ENCODE peak calls at places on chromosomes 2 and 18, in five cellular contexts. S is tibial nerve, T is body of pancreas, O is sigmoid colon, A is colonic mucosa. H is an unnamed sample.
A peak's percentile ranks its signal among the peaks of the same experiment; 100 is the strongest.

GRCh38 chr2:235937936-235938335 is 230.2 kb downstream of the GBX2 start:
- DNase-seq in A (no peak), O (peak; percentile 40), S (no peak), T (no peak), H (no peak)

GRCh38 chr2:128314348-128315121 is 4.1 kb downstream of the HS6ST1 start:
- DNase-seq in T (no peak), A (peak; percentile 15), O (peak; percentile 60), S (no peak), H (no peak)

GRCh38 chr18:3498705-3499451 is 48.9 kb downstream of the TGIF1 start:
- DNase-seq in O (no peak), A (peak; percentile 21), S (peak; percentile 15), T (peak; percentile 4), H (no peak)

GRCh38 chr2:130370490-130370889 is 14.6 kb downstream of the PTPN18 start:
- DNase-seq in A (no peak), O (peak; percentile 61), T (no peak), S (no peak), H (no peak)

GRCh38 chr2:155965415-155966070 is 367.0 kb downstream of the NR4A2 start:
- DNase-seq in A (no peak), O (no peak), T (no peak), S (no peak), H (no peak)

GRCh38 chr2:100006516-100006915 is 135.9 kb downstream of the AFF3 start:
- DNase-seq in T (no peak), A (no peak), O (no peak), S (no peak), H (no peak)

GRCh38 chr2:127611076-127611925 is 34.7 kb upstream of the GPR17 start:
- DNase-seq in O (peak; percentile 22), T (no peak), A (no peak), S (no peak), H (no peak)

GRCh38 chr2:122031544-122032263 is 276.3 kb downstream of the TSN start:
- DNase-seq in S (no peak), A (no peak), O (no peak), T (peak; percentile 18), H (no peak)

GRCh38 chr18:5717241-5717640 is 173.4 kb upstream of the EPB41L3 start:
- DNase-seq in T (no peak), A (no peak), O (no peak), S (no peak), H (no peak)

GRCh38 chr2:95325026-95325425 is 27.9 kb downstream of the KCNIP3 start:
- DNase-seq in S (no peak), O (no peak), A (no peak), T (no peak), H (no peak)

GRCh38 chr2:28412625-28413151 is 20.0 kb downstream of the FOSL2 start:
- DNase-seq in A (no peak), O (no peak), T (no peak), S (no peak), H (no peak)

GRCh38 chr18:33584845-33585775 is 7.1 kb downstream of the ASXL3 start:
- DNase-seq in O (no peak), A (no peak), T (peak; percentile 3), S (no peak), H (no peak)

GRCh38 chr2:173555833-173556232 is 201.2 kb downstream of the CDCA7 start:
- DNase-seq in S (no peak), O (no peak), A (no peak), T (no peak), H (no peak)

GRCh38 chr18:70374154-70374553 is 85.3 kb downstream of the SOCS6 start:
- DNase-seq in A (no peak), T (no peak), O (no peak), S (no peak), H (no peak)

GRCh38 chr2:176002684-176003225 is 688 bp upstream of the LNPK start:
- DNase-seq in T (peak; percentile 12), A (no peak), O (peak; percentile 71), S (no peak), H (no peak)

GRCh38 chr18:23053756-23054457 is 81.4 kb upstream of the CABLES1 start:
- DNase-seq in A (no peak), T (peak; percentile 16), O (no peak), S (no peak), H (no peak)

GRCh38 chr2:176852667-176853066 is 359.9 kb upstream of the HNRNPA3 start:
- DNase-seq in T (no peak), S (no peak), O (no peak), A (no peak), H (no peak)

GRCh38 chr18:57900906-57901305 is 97.8 kb upstream of the ATP8B1 start:
- DNase-seq in T (no peak), A (no peak), S (no peak), O (no peak), H (no peak)

GRCh38 chr2:181528441-181528840 is 71.3 kb downstream of the ITGA4 start:
- DNase-seq in T (no peak), O (no peak), S (no peak), A (no peak), H (no peak)

GRCh38 chr2:18630101-18630500 is 40.7 kb upstream of the NT5C1B start:
- DNase-seq in O (no peak), A (no peak), S (no peak), T (no peak), H (no peak)

GRCh38 chr2:208608436-208608835 is 201.8 kb downstream of the PTH2R start:
- DNase-seq in A (no peak), T (no peak), O (no peak), S (no peak), H (no peak)

GRCh38 chr2:202172439-202173191 is 65.8 kb downstream of the SUMO1 start:
- DNase-seq in T (peak; percentile 7), A (no peak), O (no peak), S (no peak), H (no peak)

GRCh38 chr18:13252696-13253410 is 34.3 kb downstream of the LDLRAD4 start:
- DNase-seq in A (no peak), S (no peak), O (peak; percentile 47), T (no peak), H (no peak)

GRCh38 chr2:151826737-151827157 is 1.5 kb downstream of the ARL5A start:
- DNase-seq in T (no peak), A (no peak), O (no peak), S (no peak), H (no peak)

GRCh38 chr18:60417946-60418345 is 45.4 kb upstream of the MC4R start:
- DNase-seq in S (no peak), O (no peak), T (no peak), A (no peak), H (no peak)

GRCh38 chr2:172635548-172635947 is 79.7 kb downstream of the PDK1 start:
- DNase-seq in O (no peak), S (no peak), T (no peak), A (no peak), H (no peak)

GRCh38 chr2:15667579-15668556 is 76.2 kb downstream of the DDX1 start:
- DNase-seq in A (no peak), S (no peak), O (no peak), T (no peak), H (no peak)

GRCh38 chr2:103159018-103159417 is 397.2 kb downstream of the TMEM182 start:
- DNase-seq in A (no peak), O (no peak), T (no peak), S (no peak), H (no peak)

GRCh38 chr18:58669731-58670379 is 1.4 kb upstream of the MALT1 start:
- DNase-seq in T (no peak), S (no peak), A (peak; percentile 46), O (no peak), H (no peak)

GRCh38 chr2:36478999-36479398 is 119.0 kb downstream of the FEZ2 start:
- DNase-seq in T (no peak), A (no peak), O (no peak), S (no peak), H (no peak)

GRCh38 chr18:57027190-57027708 is 119.6 kb upstream of the BOD1L2 start:
- DNase-seq in S (no peak), A (no peak), T (peak; percentile 34), O (no peak), H (no peak)

GRCh38 chr2:223884399-223884798 is 47.0 kb upstream of the AP1S3 start:
- DNase-seq in A (no peak), S (no peak), O (no peak), T (no peak), H (no peak)

GRCh38 chr18:50192903-50193795 is 1.8 kb downstream of the MYO5B start:
- DNase-seq in T (peak; percentile 24), A (peak; percentile 51), S (no peak), O (no peak), H (no peak)
- H3K4me3 ChIP-seq in T (peak overlapping the region; percentile 65), A (peak overlapping the region; percentile 55), S (no peak overlapping the region), O (no peak overlapping the region), H (no peak overlapping the region)

GRCh38 chr2:164568317-164568716 is 53.0 kb downstream of the GRB14 start:
- DNase-seq in A (no peak), O (no peak), S (no peak), T (no peak), H (no peak)

GRCh38 chr2:164561991-164562390 is 59.3 kb downstream of the GRB14 start:
- DNase-seq in S (no peak), T (no peak), O (no peak), A (no peak), H (no peak)

GRCh38 chr2:164567335-164567989 is 53.8 kb downstream of the GRB14 start:
- DNase-seq in S (no peak), T (no peak), A (no peak), O (no peak), H (no peak)

GRCh38 chr2:164562666-164563065 is 58.6 kb downstream of the GRB14 start:
- DNase-seq in T (no peak), A (no peak), O (no peak), S (no peak), H (no peak)

DNA sequence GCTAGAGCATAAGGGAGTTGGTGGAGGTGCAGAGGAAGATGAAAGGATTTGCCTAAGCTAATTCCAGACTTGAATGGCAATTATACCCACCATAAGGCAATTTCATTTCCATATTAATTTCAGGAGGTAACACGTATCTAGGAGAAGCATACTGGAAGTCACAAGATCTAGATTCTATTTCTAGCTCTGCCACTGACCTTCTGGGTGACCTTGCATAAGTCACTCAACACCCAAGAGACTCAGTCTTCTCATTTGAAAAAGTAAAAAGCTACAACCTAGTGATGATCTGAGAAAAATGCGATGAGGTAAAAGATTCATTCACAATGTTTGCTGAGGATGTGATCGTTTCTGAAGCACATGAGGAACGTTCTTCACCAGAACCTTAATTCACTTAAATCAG is 55.9 kb downstream of the GRB14 start:
- DNase-seq in A (no peak), O (no peak), T (no peak), S (no peak), H (no peak)
- H3K27ac ChIP-seq in A (no peak overlapping the region), O (peak overlapping the region; percentile 20), T (peak overlapping the region; percentile 62), S (no peak overlapping the region), H (no peak overlapping the region)

DNA sequence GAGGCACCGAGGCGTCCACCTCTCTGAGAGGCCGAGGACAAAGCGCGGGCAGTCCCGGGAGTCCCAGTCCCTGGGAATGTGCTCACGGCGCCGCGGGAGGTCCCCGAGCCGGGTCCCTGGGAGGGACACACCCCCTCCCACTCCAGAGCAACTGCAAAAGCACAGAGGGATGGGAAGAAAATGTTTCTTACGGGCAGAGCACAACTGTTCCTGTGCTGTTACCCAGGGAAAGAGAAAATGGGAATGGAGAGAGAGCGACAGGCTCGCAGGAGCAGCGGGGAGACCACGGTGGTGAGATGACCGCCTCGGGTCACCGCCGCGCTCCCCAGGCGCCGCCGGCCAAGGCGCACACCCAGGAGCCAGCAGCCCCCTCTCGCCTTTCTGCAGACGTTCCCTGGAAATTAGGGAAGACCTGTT is 1.2 kb upstream of the BCL11A start:
- DNase-seq in S (no peak), T (peak; percentile 50), O (no peak), A (peak; percentile 55), H (no peak)
- H3K4me3 ChIP-seq in S (peak overlapping the region; percentile 35), T (peak overlapping the region; percentile 80), O (peak overlapping the region; percentile 68), A (peak overlapping the region; percentile 73), H (peak overlapping the region; percentile 71)

GRCh38 chr2:150282821-150283309 is 204.6 kb downstream of the RND3 start:
- DNase-seq in S (peak; percentile 45), T (peak; percentile 13), O (no peak), A (no peak), H (no peak)
- H3K27ac ChIP-seq in S (no peak overlapping the region), T (no peak overlapping the region), O (no peak overlapping the region), A (no peak overlapping the region), H (no peak overlapping the region)